ENCODE peak calls at places on chromosomes 2 and 18, in five cellular contexts. H, V, U, M and C are unnamed samples.

GRCh38 chr2:102442967-102443828 is 20.2 kb downstream of the IL18RAP start:
- DNase-seq in M (no peak), H (peak; percentile 30), U (no peak), V (peak; percentile 34), C (peak; percentile 12)

GRCh38 chr2:152228215-152228614 is 52.7 kb upstream of the STAM2 start:
- DNase-seq in V (no peak), H (no peak), M (no peak), U (no peak), C (no peak)

GRCh38 chr2:218290316-218291261 is 1.7 kb downstream of the TMBIM1 start:
- DNase-seq in M (no peak), U (peak; percentile 80), V (no peak), H (no peak), C (no peak)

GRCh38 chr2:183950673-183951072 is 647.7 kb upstream of the ZNF804A start:
- DNase-seq in U (no peak), H (no peak), M (peak; percentile 7), V (no peak), C (no peak)

GRCh38 chr2:54411801-54412354 is 44.2 kb upstream of the SPTBN1 start:
- DNase-seq in U (no peak), V (no peak), M (no peak), H (no peak), C (peak; percentile 50)

GRCh38 chr2:154713605-154714004 is 15.1 kb downstream of the KCNJ3 start:
- DNase-seq in H (no peak), V (no peak), U (no peak), M (no peak), C (no peak)

GRCh38 chr2:169509230-169509917 is at the start of gene KLHL41:
- DNase-seq in V (no peak), U (no peak), M (no peak), H (no peak), C (peak; percentile 45)

GRCh38 chr2:233414777-233415570 is 60.7 kb downstream of the DGKD start:
- DNase-seq in M (no peak), H (no peak), V (no peak), U (no peak), C (no peak)

GRCh38 chr18:77131652-77132368 is 773 bp downstream of the MBP start:
- DNase-seq in H (no peak), V (no peak), M (peak; percentile 73), U (no peak), C (peak; percentile 9)

GRCh38 chr2:108921096-108922030 is 67.7 kb downstream of the EDAR start:
- DNase-seq in U (no peak), V (no peak), M (no peak), H (no peak), C (no peak)

GRCh38 chr18:13565228-13565627 is 161.1 kb downstream of the FAM210A start:
- DNase-seq in U (no peak), H (no peak), V (no peak), M (no peak), C (no peak)

GRCh38 chr2:238946586-238947242 is 98.8 kb downstream of the TWIST2 start:
- DNase-seq in V (no peak), M (no peak), H (no peak), U (no peak), C (no peak)

GRCh38 chr2:9053534-9053931 is 50.0 kb upstream of the MBOAT2 start:
- DNase-seq in U (no peak), H (no peak), M (no peak), V (no peak), C (no peak)

GRCh38 chr2:239947361-239948045 is 77.6 kb downstream of the NDUFA10 start:
- DNase-seq in U (no peak), M (no peak), V (no peak), H (no peak), C (no peak)

GRCh38 chr2:60439219-60439974 is 114.1 kb downstream of the BCL11A start:
- DNase-seq in U (peak; percentile 96), V (peak; percentile 25), H (no peak), M (peak; percentile 42), C (peak; percentile 76)

GRCh38 chr2:98459776-98460175 is 15.1 kb downstream of the INPP4A start:
- DNase-seq in H (no peak), U (no peak), M (no peak), V (no peak), C (no peak)

GRCh38 chr2:98460573-98461560 is 16.2 kb downstream of the INPP4A start:
- DNase-seq in M (no peak), H (no peak), U (peak; percentile 81), V (no peak), C (no peak)

GRCh38 chr2:98458667-98459380 is 14.2 kb downstream of the INPP4A start:
- DNase-seq in H (no peak), V (no peak), M (no peak), U (no peak), C (no peak)

GRCh38 chr2:98457045-98457696 is 12.5 kb downstream of the INPP4A start:
- DNase-seq in U (no peak), H (no peak), V (no peak), M (no peak), C (no peak)

DNA sequence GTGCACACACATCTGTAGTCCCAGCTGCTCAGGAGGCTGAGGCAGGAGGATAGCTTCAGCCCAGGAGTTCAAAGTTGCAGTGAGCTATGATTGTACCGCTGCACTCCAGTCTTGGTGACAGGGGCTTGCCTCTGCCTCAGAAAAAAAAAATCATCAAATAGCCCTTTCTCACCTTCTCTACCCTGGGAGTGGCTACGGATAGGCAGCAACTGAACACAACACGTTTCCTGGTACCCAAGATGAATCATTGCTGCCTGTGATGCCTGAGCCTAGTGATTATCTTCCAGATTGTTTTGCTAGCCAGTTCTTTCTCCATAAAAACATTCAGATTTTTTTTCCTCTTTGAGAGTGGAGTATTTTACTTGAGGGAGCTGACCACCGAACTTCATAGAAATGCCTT is 13.5 kb downstream of the INPP4A start:
- DNase-seq in U (no peak), H (no peak), V (no peak), M (no peak), C (no peak)
- TF ChIP-seq FOXM1 in U (no peak), H (no peak), V (no peak), M (no peak), C (no peak)

GRCh38 chr2:39466311-39466710 is 29.2 kb upstream of the MAP4K3 start:
- DNase-seq in V (no peak), U (no peak), H (no peak), M (no peak), C (no peak)

GRCh38 chr2:39470580-39470979 is 33.5 kb upstream of the MAP4K3 start:
- DNase-seq in V (no peak), M (no peak), H (no peak), U (no peak), C (no peak)

GRCh38 chr2:39464867-39465266 is 27.8 kb upstream of the MAP4K3 start:
- DNase-seq in V (no peak), U (no peak), H (no peak), M (no peak), C (no peak)

GRCh38 chr2:39468574-39469331 is 31.7 kb upstream of the MAP4K3 start:
- DNase-seq in V (no peak), H (peak; percentile 42), U (no peak), M (no peak), C (no peak)

GRCh38 chr2:39469807-39470206 is 32.7 kb upstream of the MAP4K3 start:
- DNase-seq in H (peak; percentile 88), M (no peak), V (peak; percentile 22), U (no peak), C (no peak)
- TF ChIP-seq FOXM1 in H (no peak), M (no peak), V (no peak), U (no peak), C (no peak)

GRCh38 chr2:237205551-237205950 is 119.9 kb downstream of the COPS8 start:
- DNase-seq in H (no peak), U (no peak), V (no peak), M (no peak), C (no peak)

GRCh38 chr2:237209046-237209375 is 123.3 kb downstream of the COPS8 start:
- DNase-seq in U (no peak), M (no peak), V (no peak), H (no peak), C (no peak)

GRCh38 chr2:237209885-237210284 is 124.2 kb downstream of the COPS8 start:
- DNase-seq in M (no peak), V (no peak), H (no peak), U (no peak), C (no peak)

GRCh38 chr2:237208373-237209045 is 122.8 kb downstream of the COPS8 start:
- DNase-seq in U (no peak), H (no peak), M (peak; percentile 52), V (no peak), C (no peak)

DNA sequence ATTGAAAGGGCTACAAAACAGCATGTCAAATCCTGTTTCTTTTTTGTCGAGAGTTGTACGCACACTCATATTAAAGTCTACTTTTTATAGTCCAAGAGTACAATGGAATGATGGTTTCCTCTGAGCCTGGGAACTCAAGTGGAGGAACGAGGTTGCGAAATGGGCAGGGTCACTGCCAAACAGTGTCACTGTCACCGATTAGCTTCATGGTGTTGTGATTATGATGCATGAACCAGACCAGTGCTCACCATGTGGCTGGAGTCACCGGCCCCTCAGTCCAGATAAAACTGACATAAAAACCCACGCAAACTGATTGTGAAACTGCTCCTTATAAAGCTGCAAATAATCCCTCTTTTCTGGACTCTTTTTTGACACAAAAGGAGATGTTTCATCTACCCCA is 122.0 kb downstream of the COPS8 start:
- DNase-seq in V (no peak), U (no peak), M (no peak), H (no peak), C (no peak)
- TF ChIP-seq FOXM1 in V (no peak), U (no peak), M (no peak), H (no peak), C (no peak)

GRCh38 chr2:100180503-100180902 is 38.1 kb upstream of the AFF3 start:
- DNase-seq in M (no peak), H (no peak), U (no peak), V (no peak), C (no peak)

GRCh38 chr2:100179806-100180205 is 37.4 kb upstream of the AFF3 start:
- DNase-seq in U (no peak), V (no peak), M (no peak), H (no peak), C (no peak)

GRCh38 chr2:100176925-100177324 is 34.5 kb upstream of the AFF3 start:
- DNase-seq in V (no peak), U (no peak), M (no peak), H (no peak), C (no peak)

GRCh38 chr2:100178864-100179263 is 36.5 kb upstream of the AFF3 start:
- DNase-seq in M (peak; percentile 72), V (no peak), U (no peak), H (no peak), C (no peak)

GRCh38 chr2:100178085-100178788 is 35.8 kb upstream of the AFF3 start:
- DNase-seq in H (peak; percentile 55), V (peak; percentile 78), M (peak; percentile 71), U (peak; percentile 5), C (peak; percentile 79)
- TF ChIP-seq FOXM1 in H (no peak), V (no peak), M (no peak), U (no peak), C (no peak)

GRCh38 chr2:159012142-159012541 is 43.7 kb downstream of the TANC1 start:
- DNase-seq in M (no peak), H (no peak), V (no peak), U (no peak), C (no peak)

GRCh38 chr2:159010963-159011362 is 42.5 kb downstream of the TANC1 start:
- DNase-seq in V (no peak), H (no peak), U (no peak), M (no peak), C (no peak)

GRCh38 chr2:159010340-159010739 is 41.9 kb downstream of the TANC1 start:
- DNase-seq in H (peak; percentile 18), V (no peak), M (peak; percentile 61), U (no peak), C (no peak)

GRCh38 chr2:159013103-159013502 is 44.7 kb downstream of the TANC1 start:
- DNase-seq in U (no peak), M (no peak), V (no peak), H (no peak), C (no peak)

GRCh38 chr2:159009940-159010339 is 41.5 kb downstream of the TANC1 start:
- DNase-seq in V (no peak), U (no peak), M (no peak), H (no peak), C (no peak)
- TF ChIP-seq FOXM1 in V (no peak), U (no peak), M (no peak), H (no peak), C (no peak)